ENCODE peak calls at places on chromosomes 1 and 21, in eight cellular contexts. U is A549, X is thyroid gland, A is suprapubic skin, J is tibial nerve, M is Peyer's patch, R is prostate gland, K is body of pancreas. E is an unnamed sample.
A peak's percentile ranks its signal among the peaks of the same experiment; 100 is the strongest.

GRCh38 chr1:110893908-110894490 is 21.1 kb downstream of the CD53 start:
- DNase-seq in R (no peak), X (no peak), M (no peak), U (no peak), J (no peak), K (no peak), A (no peak), E (no peak)

GRCh38 chr1:176118985-176119384 is 88.1 kb downstream of the COP1 start:
- DNase-seq in J (no peak), R (no peak), X (no peak), K (no peak), A (no peak), M (no peak), U (no peak), E (no peak)

GRCh38 chr1:208175508-208175895 is 68.7 kb downstream of the PLXNA2 start:
- DNase-seq in R (no peak), U (no peak), K (no peak), X (no peak), A (no peak), J (no peak), M (no peak), E (no peak)

GRCh38 chr1:97901017-97901658 is 19.7 kb downstream of the DPYD start:
- DNase-seq in R (no peak), M (no peak), A (no peak), K (no peak), X (no peak), U (no peak), J (no peak), E (no peak)

GRCh38 chr1:203512830-203513578 is 19.1 kb downstream of the OPTC start:
- DNase-seq in U (peak; percentile 93), R (peak; percentile 5), K (no peak), A (peak; percentile 85), M (peak; percentile 60), J (no peak), X (no peak), E (no peak)

GRCh38 chr21:45505416-45506021 is 36.7 kb downstream of the SLC19A1 start:
- DNase-seq in A (peak; percentile 57), R (no peak), J (no peak), X (no peak), U (no peak), M (no peak), K (peak; percentile 61), E (no peak)

GRCh38 chr1:18875796-18876128 is 16.3 kb upstream of the TAS1R2 start:
- DNase-seq in J (no peak), A (no peak), M (no peak), U (no peak), R (no peak), K (no peak), X (no peak), E (no peak)

GRCh38 chr1:16906873-16907272 is 11.1 kb downstream of the RNU1-2 start:
- DNase-seq in M (no peak), X (no peak), J (no peak), U (no peak), K (no peak), A (no peak), R (no peak), E (no peak)

GRCh38 chr1:157104598-157105293 is 5.1 kb upstream of the ETV3L start:
- DNase-seq in M (no peak), K (no peak), X (no peak), R (no peak), A (peak; percentile 5), J (no peak), U (peak; percentile 35), E (no peak)

GRCh38 chr1:41641483-41641829 is 157.0 kb upstream of the EDN2 start:
- DNase-seq in J (no peak), M (no peak), A (no peak), X (no peak), U (no peak), R (no peak), K (no peak), E (no peak)

GRCh38 chr1:119782541-119783338 is 14.0 kb upstream of the HMGCS2 start:
- DNase-seq in X (no peak), A (no peak), M (no peak), U (no peak), K (no peak), J (no peak), R (no peak), E (no peak)

GRCh38 chr1:186620951-186621350 is 59.3 kb downstream of the PTGS2 start:
- DNase-seq in X (no peak), U (no peak), R (no peak), J (no peak), A (no peak), M (no peak), K (no peak), E (no peak)

GRCh38 chr1:47577310-47578025 is 139.6 kb downstream of the FOXD2 start:
- DNase-seq in M (no peak), A (peak; percentile 48), R (no peak), J (no peak), X (no peak), K (peak; percentile 7), U (no peak), E (no peak)

GRCh38 chr1:47432071-47433036 is 5.5 kb upstream of the FOXD2 start:
- DNase-seq in U (peak; percentile 61), K (peak; percentile 83), M (peak; percentile 80), X (peak; percentile 77), J (peak; percentile 80), A (no peak), R (peak; percentile 86), E (peak; percentile 80)

GRCh38 chr1:150999051-150999674 is 7.5 kb downstream of the MINDY1 start:
- DNase-seq in M (no peak), R (no peak), K (no peak), U (no peak), A (no peak), X (no peak), J (no peak), E (no peak)

GRCh38 chr21:35868005-35868868 is 192.1 kb downstream of the SETD4 start:
- DNase-seq in J (no peak), K (no peak), U (no peak), A (no peak), M (no peak), X (no peak), R (no peak), E (no peak)

GRCh38 chr1:108947871-108948525 is 15.3 kb downstream of the CLCC1 start:
- DNase-seq in K (no peak), A (no peak), M (no peak), J (no peak), R (peak; percentile 14), X (peak; percentile 21), U (no peak), E (no peak)

GRCh38 chr1:109521465-109521951 is 12.0 kb upstream of the AMIGO1 start:
- DNase-seq in R (no peak), U (no peak), K (no peak), J (no peak), X (no peak), M (no peak), A (no peak), E (no peak)

GRCh38 chr21:37631319-37632117 is 264.9 kb downstream of the DYRK1A start:
- DNase-seq in X (no peak), M (no peak), K (peak; percentile 53), A (no peak), R (peak; percentile 35), J (no peak), U (peak; percentile 9), E (peak; percentile 64)

GRCh38 chr1:242139437-242139836 is 140.5 kb upstream of the MAP1LC3C start:
- DNase-seq in M (no peak), X (no peak), J (no peak), U (no peak), R (no peak), A (no peak), K (no peak), E (no peak)

GRCh38 chr1:94642617-94643315 is 101.2 kb upstream of the F3 start:
- DNase-seq in J (no peak), A (no peak), K (no peak), U (no peak), R (no peak), X (no peak), M (no peak), E (no peak)

GRCh38 chr1:54487571-54488050 is 60.4 kb upstream of the ACOT11 start:
- DNase-seq in K (peak; percentile 45), M (peak; percentile 53), R (peak; percentile 39), U (no peak), J (no peak), X (peak; percentile 55), A (no peak), E (no peak)

GRCh38 chr1:61082336-61083013 is at the start of gene NFIA:
- DNase-seq in M (peak; percentile 84), R (no peak), X (peak; percentile 53), J (peak; percentile 25), U (peak; percentile 61), A (no peak), K (peak; percentile 70), E (peak; percentile 52)
- TF ChIP-seq POLR2A in M (peak; percentile 17), R (no peak), X (peak; percentile 57), J (peak; percentile 13), U (peak; percentile 27), A (no peak), K (peak; percentile 76), E (no peak)

DNA sequence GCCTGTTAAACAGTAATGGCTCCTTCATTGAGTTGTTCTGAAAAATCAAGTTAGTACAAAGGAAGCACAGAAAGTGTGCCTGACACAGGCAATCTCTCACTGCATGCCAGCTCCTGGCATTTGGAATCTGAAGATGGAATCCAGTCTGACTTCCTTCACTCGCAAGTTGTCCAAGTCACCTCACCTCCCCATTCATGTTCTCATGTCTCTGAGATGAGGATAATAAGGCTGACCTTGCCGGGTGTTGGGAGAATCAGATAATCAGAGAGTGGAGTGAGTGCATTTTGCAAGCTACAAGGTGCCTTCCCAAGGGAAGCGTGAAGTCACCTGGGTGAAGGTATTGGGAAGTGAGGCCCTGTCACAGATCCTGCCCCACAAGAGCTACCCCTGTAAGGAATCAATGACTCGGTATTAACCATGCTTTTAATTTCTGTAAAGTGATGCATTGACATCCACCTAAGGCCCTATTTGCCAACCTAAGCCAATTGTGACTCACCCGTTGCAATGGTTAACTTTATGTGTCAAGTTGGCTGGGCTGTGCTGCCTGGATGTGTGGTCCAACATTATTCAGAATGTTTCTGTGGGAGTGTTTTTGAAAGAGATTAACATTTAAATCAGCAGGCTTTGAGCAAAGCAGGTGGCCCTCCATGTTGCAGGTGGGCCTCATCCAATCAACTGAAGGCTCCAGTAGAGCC is 62.4 kb upstream of the TARBP1 start:
- DNase-seq in J (no peak), M (no peak), A (peak; percentile 24), K (no peak), U (no peak), R (no peak), X (no peak), E (no peak)
- H3K27ac ChIP-seq in J (no peak overlapping the region), M (no peak overlapping the region), A (peak overlapping the region; percentile 97), K (no peak overlapping the region), U (no peak overlapping the region), R (peak overlapping the region; percentile 82), X (no peak overlapping the region), E (peak overlapping the region; percentile 86)

DNA sequence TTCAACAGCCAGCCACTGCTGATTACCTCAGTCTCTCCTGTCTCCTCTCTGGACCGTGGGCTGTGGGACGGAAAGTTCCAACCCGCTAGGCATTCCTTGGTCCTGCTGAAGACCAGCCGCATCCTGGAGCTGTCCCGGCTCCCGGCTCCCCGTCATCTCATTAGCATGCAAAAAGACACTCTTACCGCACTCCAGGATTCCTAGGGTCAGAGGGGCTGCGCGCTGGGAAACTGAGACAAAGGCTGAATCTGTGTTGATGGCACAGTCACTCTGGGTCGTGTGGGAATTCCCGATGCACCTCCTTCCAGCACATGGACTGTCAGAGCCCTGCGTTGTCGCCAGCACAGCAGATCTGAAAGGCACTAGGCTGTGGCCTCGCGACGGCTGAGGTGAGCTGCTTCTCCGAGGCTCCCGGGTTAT is 65.7 kb downstream of the PRKCZ start:
- DNase-seq in M (no peak), X (no peak), U (no peak), A (no peak), R (no peak), K (no peak), J (no peak), E (no peak)
- H3K4me1 ChIP-seq in M (no peaks in the 10 kb centered on the region), X (no peaks in the 10 kb centered on the region), U (no peaks in the 10 kb centered on the region), A (no peaks in the 10 kb centered on the region), R (no peaks in the 10 kb centered on the region), K (no peaks in the 10 kb centered on the region), J (no peaks in the 10 kb centered on the region), E (no peaks in the 10 kb centered on the region)

GRCh38 chr1:26306290-26307221 is at the start of gene UBXN11:
- DNase-seq in M (peak; percentile 98), J (peak; percentile 74), U (peak; percentile 99), K (peak; percentile 97), X (peak; percentile 97), R (peak; percentile 96), A (peak; percentile 94), E (peak; percentile 95)
- TF ChIP-seq POLR2A in M (no peak), J (no peak), U (peak; percentile 45), K (peak; percentile 37), X (peak; percentile 47), R (no peak), A (no peak), E (no peak)

E was measured in breast epithelium.